ENCODE peak calls at places on chromosomes 6 and 20, in five cellular contexts. One of them, this sample, is unnamed.
A peak's percentile ranks its signal among the peaks of the same experiment; 100 is the strongest.

GRCh38 chr6:32196682-32197616 is 4.5 kb upstream of the GPSM3 start:
- DNase-seq in heart right ventricle: peak; percentile 49
- DNase-seq in suprapubic skin: no peak
- DNase-seq in HT1080: no peak
- DNase-seq in activated naive CD4-positive, alpha-beta T cell: no peak
- DNase-seq in this sample: no peak

GRCh38 chr20:32945710-32946221 is 58.5 kb downstream of the SUN5 start:
- DNase-seq in HT1080: peak; percentile 46
- DNase-seq in heart right ventricle: no peak
- DNase-seq in suprapubic skin: no peak
- DNase-seq in activated naive CD4-positive, alpha-beta T cell: no peak
- DNase-seq in this sample: no peak

GRCh38 chr6:12472601-12473038 is 182.5 kb downstream of the EDN1 start:
- DNase-seq in activated naive CD4-positive, alpha-beta T cell: no peak
- DNase-seq in heart right ventricle: peak; percentile 25
- DNase-seq in suprapubic skin: peak; percentile 84
- DNase-seq in HT1080: peak; percentile 31
- DNase-seq in this sample: no peak

GRCh38 chr6:21634582-21634981 is 41.0 kb downstream of the SOX4 start:
- DNase-seq in HT1080: peak; percentile 95
- DNase-seq in suprapubic skin: no peak
- DNase-seq in heart right ventricle: no peak
- DNase-seq in activated naive CD4-positive, alpha-beta T cell: no peak
- DNase-seq in this sample: no peak

GRCh38 chr20:46708172-46708860 is 1.1 kb upstream of the SLC2A10 start:
- DNase-seq in heart right ventricle: no peak
- DNase-seq in suprapubic skin: no peak
- DNase-seq in activated naive CD4-positive, alpha-beta T cell: no peak
- DNase-seq in HT1080: no peak
- DNase-seq in this sample: no peak

GRCh38 chr20:35673884-35674283 is 9.2 kb upstream of the CPNE1 start:
- DNase-seq in heart right ventricle: no peak
- DNase-seq in activated naive CD4-positive, alpha-beta T cell: no peak
- DNase-seq in HT1080: no peak
- DNase-seq in suprapubic skin: no peak
- DNase-seq in this sample: no peak

GRCh38 chr20:32191873-32192272 is 15.7 kb downstream of the PLAGL2 start:
- DNase-seq in HT1080: no peak
- DNase-seq in activated naive CD4-positive, alpha-beta T cell: no peak
- DNase-seq in heart right ventricle: no peak
- DNase-seq in suprapubic skin: no peak
- DNase-seq in this sample: no peak

GRCh38 chr20:45523833-45524232 is 8.4 kb upstream of the SPINT3 start:
- DNase-seq in HT1080: no peak
- DNase-seq in heart right ventricle: no peak
- DNase-seq in activated naive CD4-positive, alpha-beta T cell: no peak
- DNase-seq in suprapubic skin: no peak
- DNase-seq in this sample: no peak

GRCh38 chr20:17958326-17959256 is 10.0 kb downstream of the SNX5 start:
- DNase-seq in activated naive CD4-positive, alpha-beta T cell: no peak
- DNase-seq in HT1080: no peak
- DNase-seq in heart right ventricle: no peak
- DNase-seq in suprapubic skin: no peak
- DNase-seq in this sample: no peak

GRCh38 chr6:79894939-79895338 is 52.4 kb downstream of the ELOVL4 start:
- DNase-seq in heart right ventricle: no peak
- DNase-seq in activated naive CD4-positive, alpha-beta T cell: no peak
- DNase-seq in suprapubic skin: no peak
- DNase-seq in HT1080: no peak
- DNase-seq in this sample: no peak

GRCh38 chr20:44990425-44990824 is 24.1 kb downstream of the STK4 start:
- DNase-seq in HT1080: no peak
- DNase-seq in heart right ventricle: no peak
- DNase-seq in activated naive CD4-positive, alpha-beta T cell: no peak
- DNase-seq in suprapubic skin: no peak
- DNase-seq in this sample: no peak

GRCh38 chr20:58053391-58054055 is 174.9 kb downstream of the ANKRD60 start:
- DNase-seq in heart right ventricle: no peak
- DNase-seq in activated naive CD4-positive, alpha-beta T cell: no peak
- DNase-seq in suprapubic skin: no peak
- DNase-seq in HT1080: no peak
- DNase-seq in this sample: no peak

GRCh38 chr6:145882121-145882531 is 67.5 kb upstream of the FBXO30 start:
- DNase-seq in suprapubic skin: no peak
- DNase-seq in activated naive CD4-positive, alpha-beta T cell: no peak
- DNase-seq in heart right ventricle: no peak
- DNase-seq in HT1080: no peak
- DNase-seq in this sample: no peak

GRCh38 chr6:82237013-82237412 is 10.5 kb downstream of the IBTK start:
- DNase-seq in activated naive CD4-positive, alpha-beta T cell: no peak
- DNase-seq in suprapubic skin: no peak
- DNase-seq in HT1080: no peak
- DNase-seq in heart right ventricle: no peak
- DNase-seq in this sample: no peak

GRCh38 chr20:37314617-37315292 is 25.3 kb downstream of the MANBAL start:
- DNase-seq in HT1080: no peak
- DNase-seq in activated naive CD4-positive, alpha-beta T cell: no peak
- DNase-seq in suprapubic skin: peak; percentile 85
- DNase-seq in heart right ventricle: peak; percentile 71
- DNase-seq in this sample: no peak

GRCh38 chr6:41630946-41631345 is 7.3 kb upstream of the MDFI start:
- DNase-seq in heart right ventricle: no peak
- DNase-seq in suprapubic skin: no peak
- DNase-seq in activated naive CD4-positive, alpha-beta T cell: no peak
- DNase-seq in HT1080: no peak
- DNase-seq in this sample: no peak

GRCh38 chr20:32467506-32468312 is 109.6 kb downstream of the ASXL1 start:
- DNase-seq in HT1080: no peak
- DNase-seq in suprapubic skin: no peak
- DNase-seq in heart right ventricle: no peak
- DNase-seq in activated naive CD4-positive, alpha-beta T cell: no peak
- DNase-seq in this sample: no peak

GRCh38 chr6:148509789-148510581 is 167.3 kb downstream of the SASH1 start:
- DNase-seq in suprapubic skin: peak; percentile 92
- DNase-seq in activated naive CD4-positive, alpha-beta T cell: no peak
- DNase-seq in HT1080: peak; percentile 74
- DNase-seq in heart right ventricle: peak; percentile 56
- DNase-seq in this sample: no peak

GRCh38 chr6:44662461-44663121 is 275.1 kb downstream of the CDC5L start:
- DNase-seq in suprapubic skin: no peak
- DNase-seq in activated naive CD4-positive, alpha-beta T cell: no peak
- DNase-seq in HT1080: peak; percentile 64
- DNase-seq in heart right ventricle: no peak
- DNase-seq in this sample: peak; percentile 10

GRCh38 chr6:122789862-122790739 is 1.0 kb downstream of the SMPDL3A start:
- DNase-seq in suprapubic skin: no peak
- DNase-seq in heart right ventricle: peak; percentile 14
- DNase-seq in HT1080: no peak
- DNase-seq in activated naive CD4-positive, alpha-beta T cell: no peak
- DNase-seq in this sample: peak; percentile 55

GRCh38 chr20:61435184-61435822 is 183.2 kb downstream of the CDH4 start:
- DNase-seq in HT1080: no peak
- DNase-seq in heart right ventricle: no peak
- DNase-seq in activated naive CD4-positive, alpha-beta T cell: no peak
- DNase-seq in suprapubic skin: no peak
- DNase-seq in this sample: no peak

GRCh38 chr20:44736170-44737021 is 9.3 kb upstream of the KCNK15 start:
- DNase-seq in activated naive CD4-positive, alpha-beta T cell: no peak
- DNase-seq in heart right ventricle: no peak
- DNase-seq in suprapubic skin: no peak
- DNase-seq in HT1080: peak; percentile 84
- DNase-seq in this sample: no peak

GRCh38 chr6:26312096-26312463 is 52.9 kb upstream of the BTN3A2 start:
- DNase-seq in suprapubic skin: no peak
- DNase-seq in activated naive CD4-positive, alpha-beta T cell: no peak
- DNase-seq in heart right ventricle: no peak
- DNase-seq in HT1080: no peak
- DNase-seq in this sample: no peak

GRCh38 chr20:47681977-47682812 is 103.1 kb downstream of the SULF2 start:
- DNase-seq in activated naive CD4-positive, alpha-beta T cell: no peak
- DNase-seq in HT1080: no peak
- DNase-seq in suprapubic skin: no peak
- DNase-seq in heart right ventricle: peak; percentile 76
- DNase-seq in this sample: no peak

GRCh38 chr6:70119218-70119835 is 183.6 kb downstream of the COL9A1 start:
- DNase-seq in heart right ventricle: no peak
- DNase-seq in activated naive CD4-positive, alpha-beta T cell: no peak
- DNase-seq in suprapubic skin: no peak
- DNase-seq in HT1080: no peak
- DNase-seq in this sample: no peak

GRCh38 chr6:27685278-27685677 is 212.4 kb upstream of the ZNF184 start:
- DNase-seq in suprapubic skin: no peak
- DNase-seq in activated naive CD4-positive, alpha-beta T cell: no peak
- DNase-seq in heart right ventricle: no peak
- DNase-seq in HT1080: no peak
- DNase-seq in this sample: no peak

This sample was measured in NCI-H187.